ENCODE peak calls at places on chromosomes 5 and 9, in six cellular contexts. One of them, this sample, is unnamed.

GRCh38 chr9:83956288-83957028 is 23.6 kb downstream of the HNRNPK start:
- DNase-seq in IMR-90: no peak
- DNase-seq in heart left ventricle: peak; percentile 78
- DNase-seq in cardiac muscle cell: peak; percentile 74
- DNase-seq in neural progenitor cell: no peak
- DNase-seq in tibial nerve: peak; percentile 57
- DNase-seq in this sample: peak; percentile 76

GRCh38 chr5:102594192-102594591 is 95.4 kb upstream of the SLCO6A1 start:
- DNase-seq in cardiac muscle cell: no peak
- DNase-seq in neural progenitor cell: no peak
- DNase-seq in IMR-90: no peak
- DNase-seq in heart left ventricle: no peak
- DNase-seq in tibial nerve: no peak
- DNase-seq in this sample: no peak

GRCh38 chr9:134301387-134302129 is 24.7 kb upstream of the RXRA start:
- DNase-seq in tibial nerve: no peak
- DNase-seq in IMR-90: no peak
- DNase-seq in cardiac muscle cell: no peak
- DNase-seq in heart left ventricle: no peak
- DNase-seq in neural progenitor cell: no peak
- DNase-seq in this sample: no peak

GRCh38 chr5:59100875-59101274 is 518.0 kb downstream of the RAB3C start:
- DNase-seq in neural progenitor cell: no peak
- DNase-seq in tibial nerve: no peak
- DNase-seq in IMR-90: no peak
- DNase-seq in cardiac muscle cell: no peak
- DNase-seq in heart left ventricle: no peak
- DNase-seq in this sample: no peak

GRCh38 chr5:72379936-72380335 is 59.8 kb downstream of the PTCD2 start:
- DNase-seq in neural progenitor cell: no peak
- DNase-seq in IMR-90: peak; percentile 52
- DNase-seq in heart left ventricle: no peak
- DNase-seq in tibial nerve: no peak
- DNase-seq in cardiac muscle cell: no peak
- DNase-seq in this sample: peak; percentile 78

GRCh38 chr5:102511666-102512065 is 12.9 kb upstream of the SLCO6A1 start:
- DNase-seq in cardiac muscle cell: peak; percentile 69
- DNase-seq in IMR-90: no peak
- DNase-seq in heart left ventricle: peak; percentile 35
- DNase-seq in neural progenitor cell: no peak
- DNase-seq in tibial nerve: peak; percentile 47
- DNase-seq in this sample: no peak

GRCh38 chr5:88118179-88118578 is 150.5 kb downstream of the TMEM161B start:
- DNase-seq in cardiac muscle cell: no peak
- DNase-seq in heart left ventricle: no peak
- DNase-seq in neural progenitor cell: no peak
- DNase-seq in tibial nerve: no peak
- DNase-seq in IMR-90: no peak
- DNase-seq in this sample: no peak

GRCh38 chr9:8408575-8409190 is 609.1 kb upstream of the DMAC1 start:
- DNase-seq in cardiac muscle cell: no peak
- DNase-seq in heart left ventricle: no peak
- DNase-seq in neural progenitor cell: peak; percentile 5
- DNase-seq in tibial nerve: no peak
- DNase-seq in IMR-90: no peak
- DNase-seq in this sample: no peak

GRCh38 chr9:127541865-127542264 is 70.2 kb upstream of the STXBP1 start:
- DNase-seq in neural progenitor cell: no peak
- DNase-seq in IMR-90: no peak
- DNase-seq in tibial nerve: peak; percentile 82
- DNase-seq in heart left ventricle: no peak
- DNase-seq in cardiac muscle cell: peak; percentile 85
- DNase-seq in this sample: no peak

GRCh38 chr5:82523633-82524032 is 245.5 kb upstream of the RPS23 start:
- DNase-seq in IMR-90: no peak
- DNase-seq in cardiac muscle cell: no peak
- DNase-seq in neural progenitor cell: no peak
- DNase-seq in heart left ventricle: no peak
- DNase-seq in tibial nerve: no peak
- DNase-seq in this sample: no peak

GRCh38 chr9:2127486-2127885 is 112.3 kb downstream of the SMARCA2 start:
- DNase-seq in cardiac muscle cell: peak; percentile 60
- DNase-seq in neural progenitor cell: no peak
- DNase-seq in heart left ventricle: no peak
- DNase-seq in IMR-90: peak; percentile 51
- DNase-seq in tibial nerve: no peak
- DNase-seq in this sample: no peak

DNA sequence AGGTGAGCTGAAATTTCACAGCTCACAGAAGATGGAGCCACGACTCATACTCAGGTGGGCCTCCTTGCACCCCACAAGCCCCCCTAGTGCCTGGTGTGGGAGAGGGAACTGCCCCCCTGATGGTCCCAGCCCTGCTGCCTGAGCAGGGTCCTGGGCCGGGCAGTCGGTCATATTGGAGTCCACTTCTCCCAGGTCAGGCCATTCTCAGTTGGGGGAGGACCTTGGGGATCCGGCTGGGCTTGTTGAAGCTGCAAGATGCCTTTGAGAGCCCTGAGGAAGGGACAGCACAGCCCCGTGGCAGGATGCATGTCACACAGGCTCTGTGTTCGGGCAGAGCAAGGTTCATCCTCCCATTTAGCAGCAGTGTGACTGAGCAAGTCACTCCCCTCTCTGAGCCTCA is 56.6 kb downstream of the ERGIC1 start:
- DNase-seq in heart left ventricle: no peak
- DNase-seq in IMR-90: no peak
- DNase-seq in cardiac muscle cell: no peak
- DNase-seq in tibial nerve: no peak
- DNase-seq in neural progenitor cell: no peak
- DNase-seq in this sample: no peak
- H3K27ac ChIP-seq in heart left ventricle: peak overlapping the region; percentile 87
- H3K27ac ChIP-seq in IMR-90: peak overlapping the region; percentile 27
- H3K27ac ChIP-seq in cardiac muscle cell: no peak overlapping the region
- H3K27ac ChIP-seq in tibial nerve: no peak overlapping the region
- H3K27ac ChIP-seq in neural progenitor cell: no peak overlapping the region
- H3K27ac ChIP-seq in this sample: peak overlapping the region; percentile 45

GRCh38 chr5:33470544-33470943 is 29.8 kb downstream of the TARS1 start:
- DNase-seq in neural progenitor cell: peak; percentile 45
- DNase-seq in IMR-90: peak; percentile 60
- DNase-seq in heart left ventricle: no peak
- DNase-seq in cardiac muscle cell: peak; percentile 80
- DNase-seq in tibial nerve: peak; percentile 9
- DNase-seq in this sample: no peak
- TF ChIP-seq CTCF in neural progenitor cell: peak; percentile 50
- TF ChIP-seq CTCF in IMR-90: peak; percentile 46
- TF ChIP-seq CTCF in heart left ventricle: peak; percentile 54
- TF ChIP-seq CTCF in cardiac muscle cell: peak; percentile 64
- TF ChIP-seq CTCF in tibial nerve: peak; percentile 51
- TF ChIP-seq CTCF in this sample: no peak

GRCh38 chr5:62593331-62593730 is 14.7 kb downstream of the LRRC70 start:
- DNase-seq in heart left ventricle: no peak
- DNase-seq in tibial nerve: no peak
- DNase-seq in IMR-90: peak; percentile 52
- DNase-seq in cardiac muscle cell: peak; percentile 25
- DNase-seq in neural progenitor cell: no peak
- DNase-seq in this sample: no peak
- H3K27ac ChIP-seq in heart left ventricle: no peak overlapping the region
- H3K27ac ChIP-seq in tibial nerve: no peak overlapping the region
- H3K27ac ChIP-seq in IMR-90: peak overlapping the region; percentile 35
- H3K27ac ChIP-seq in cardiac muscle cell: no peak overlapping the region
- H3K27ac ChIP-seq in neural progenitor cell: no peak overlapping the region
- H3K27ac ChIP-seq in this sample: no peak overlapping the region

DNA sequence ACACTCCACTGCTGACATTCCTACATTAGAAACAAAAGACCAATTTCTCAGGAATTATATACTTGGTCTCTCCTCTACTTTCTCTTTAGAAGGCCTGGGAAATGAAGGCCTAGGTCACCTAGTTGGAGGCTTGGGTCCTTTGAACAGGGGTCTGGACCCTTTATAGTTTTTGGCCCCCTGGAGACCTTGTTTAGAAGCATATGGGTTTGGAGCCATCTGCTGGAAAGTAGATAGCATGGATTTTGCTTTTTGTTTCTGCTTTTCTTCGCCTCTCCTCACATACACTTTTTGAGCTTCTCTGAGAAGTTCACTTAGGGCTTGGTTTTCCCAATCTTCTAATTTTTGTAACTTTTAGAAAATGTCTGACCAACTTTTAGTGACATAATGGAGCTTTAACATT is 67.1 kb upstream of the CDK20 start:
- DNase-seq in IMR-90: peak; percentile 22
- DNase-seq in tibial nerve: no peak
- DNase-seq in cardiac muscle cell: peak; percentile 48
- DNase-seq in heart left ventricle: no peak
- DNase-seq in neural progenitor cell: peak; percentile 57
- DNase-seq in this sample: no peak
- TF ChIP-seq CTCF in IMR-90: peak; percentile 54
- TF ChIP-seq CTCF in tibial nerve: no peak
- TF ChIP-seq CTCF in cardiac muscle cell: peak; percentile 61
- TF ChIP-seq CTCF in heart left ventricle: peak; percentile 34
- TF ChIP-seq CTCF in neural progenitor cell: peak; percentile 69
- TF ChIP-seq CTCF in this sample: peak; percentile 15

GRCh38 chr9:135394131-135394530 is 85.5 kb upstream of the PPP1R26 start:
- DNase-seq in neural progenitor cell: no peak
- DNase-seq in tibial nerve: no peak
- DNase-seq in IMR-90: no peak
- DNase-seq in cardiac muscle cell: no peak
- DNase-seq in heart left ventricle: no peak
- DNase-seq in this sample: no peak
- H3K27ac ChIP-seq in neural progenitor cell: no peak overlapping the region
- H3K27ac ChIP-seq in tibial nerve: no peak overlapping the region
- H3K27ac ChIP-seq in IMR-90: no peak overlapping the region
- H3K27ac ChIP-seq in cardiac muscle cell: peak overlapping the region; percentile 2
- H3K27ac ChIP-seq in heart left ventricle: no peak overlapping the region
- H3K27ac ChIP-seq in this sample: no peak overlapping the region

GRCh38 chr5:172636279-172637050 is 4.6 kb upstream of the NEURL1B start:
- DNase-seq in IMR-90: no peak
- DNase-seq in cardiac muscle cell: no peak
- DNase-seq in heart left ventricle: no peak
- DNase-seq in tibial nerve: no peak
- DNase-seq in neural progenitor cell: no peak
- DNase-seq in this sample: no peak

GRCh38 chr5:172633403-172633970 is 7.6 kb upstream of the NEURL1B start:
- DNase-seq in tibial nerve: no peak
- DNase-seq in cardiac muscle cell: no peak
- DNase-seq in neural progenitor cell: no peak
- DNase-seq in heart left ventricle: no peak
- DNase-seq in IMR-90: no peak
- DNase-seq in this sample: no peak

GRCh38 chr5:172634106-172634899 is 6.8 kb upstream of the NEURL1B start:
- DNase-seq in heart left ventricle: no peak
- DNase-seq in tibial nerve: no peak
- DNase-seq in IMR-90: no peak
- DNase-seq in cardiac muscle cell: no peak
- DNase-seq in neural progenitor cell: no peak
- DNase-seq in this sample: no peak

GRCh38 chr5:172637122-172637580 is 3.9 kb upstream of the NEURL1B start:
- DNase-seq in heart left ventricle: no peak
- DNase-seq in IMR-90: no peak
- DNase-seq in tibial nerve: no peak
- DNase-seq in neural progenitor cell: no peak
- DNase-seq in cardiac muscle cell: no peak
- DNase-seq in this sample: peak; percentile 98

GRCh38 chr5:172635038-172635437 is 6.0 kb upstream of the NEURL1B start:
- DNase-seq in tibial nerve: no peak
- DNase-seq in heart left ventricle: no peak
- DNase-seq in IMR-90: no peak
- DNase-seq in neural progenitor cell: no peak
- DNase-seq in cardiac muscle cell: no peak
- DNase-seq in this sample: no peak
- TF ChIP-seq CTCF in tibial nerve: no peak
- TF ChIP-seq CTCF in heart left ventricle: no peak
- TF ChIP-seq CTCF in IMR-90: no peak
- TF ChIP-seq CTCF in neural progenitor cell: no peak
- TF ChIP-seq CTCF in cardiac muscle cell: no peak
- TF ChIP-seq CTCF in this sample: no peak

GRCh38 chr9:3497406-3497805 is 28.4 kb downstream of the RFX3 start:
- DNase-seq in heart left ventricle: no peak
- DNase-seq in neural progenitor cell: no peak
- DNase-seq in cardiac muscle cell: peak; percentile 36
- DNase-seq in IMR-90: peak; percentile 73
- DNase-seq in tibial nerve: no peak
- DNase-seq in this sample: no peak
- H3K27ac ChIP-seq in heart left ventricle: no peak overlapping the region
- H3K27ac ChIP-seq in neural progenitor cell: no peak overlapping the region
- H3K27ac ChIP-seq in cardiac muscle cell: no peak overlapping the region
- H3K27ac ChIP-seq in IMR-90: no peak overlapping the region
- H3K27ac ChIP-seq in tibial nerve: no peak overlapping the region
- H3K27ac ChIP-seq in this sample: no peak overlapping the region

This sample was measured in RWPE1.